ENCODE peak calls at places on chromosomes 1 and 21, in nine cellular contexts. N, K, S, O, M, Z, I, E and F are unnamed samples.

GRCh38 chr1:180250883-180251509 is 20.9 kb downstream of the LHX4 start:
- DNase-seq in N (peak), K (no peak), S (no peak), O (no peak), M (no peak), Z (no peak), I (no peak), E (no peak), F (no peak)

GRCh38 chr1:58628987-58629598 is 52.0 kb upstream of the TACSTD2 start:
- DNase-seq in N (no peak), K (no peak), S (peak), O (no peak), M (no peak), Z (no peak), I (peak), E (no peak), F (no peak)

GRCh38 chr1:34591751-34592629 is 162.9 kb upstream of the GJB5 start:
- DNase-seq in N (no peak), K (peak), S (peak), O (no peak), M (no peak), Z (no peak), I (no peak), E (no peak), F (no peak)

GRCh38 chr21:14734191-14734590 is 188.1 kb upstream of the SAMSN1 start:
- DNase-seq in N (no peak), K (no peak), S (no peak), O (no peak), M (no peak), Z (no peak), I (no peak), E (no peak), F (no peak)

GRCh38 chr1:162062542-162063015 is 6.9 kb upstream of the NOS1AP start:
- DNase-seq in N (peak), K (no peak), S (no peak), O (no peak), M (no peak), Z (no peak), I (peak), E (no peak), F (no peak)

GRCh38 chr1:220924331-220924730 is 45.1 kb downstream of the HLX start:
- DNase-seq in N (no peak), K (no peak), S (no peak), O (no peak), M (no peak), Z (no peak), I (no peak), E (no peak), F (no peak)

GRCh38 chr1:214331827-214332423 is 51.0 kb downstream of the SMYD2 start:
- DNase-seq in N (no peak), K (peak), S (peak), O (peak), M (peak), Z (peak), I (no peak), E (peak), F (no peak)

GRCh38 chr1:3768811-3769390 is 3.6 kb upstream of the SMIM1 start:
- DNase-seq in N (no peak), K (no peak), S (no peak), O (no peak), M (no peak), Z (no peak), I (no peak), E (no peak), F (peak)

GRCh38 chr1:55718758-55719671 is 503.9 kb upstream of the USP24 start:
- DNase-seq in N (peak), K (no peak), S (peak), O (no peak), M (no peak), Z (no peak), I (peak), E (no peak), F (no peak)

GRCh38 chr1:179251675-179252074 is 22.2 kb upstream of the ABL2 start:
- DNase-seq in N (no peak), K (no peak), S (peak), O (no peak), M (peak), Z (no peak), I (no peak), E (peak), F (no peak)

GRCh38 chr1:44739361-44740178 is at the start of gene KIF2C:
- DNase-seq in N (peak), K (peak), S (peak), O (peak), M (peak), Z (peak), I (peak), E (peak), F (peak)

GRCh38 chr21:43195131-43196021 is 26.6 kb downstream of the CRYAA start:
- DNase-seq in N (no peak), K (no peak), S (peak), O (no peak), M (no peak), Z (no peak), I (no peak), E (no peak), F (peak)

GRCh38 chr21:42233067-42233981 is 14.4 kb downstream of the ABCG1 start:
- DNase-seq in N (peak), K (peak), S (peak), O (peak), M (peak), Z (no peak), I (no peak), E (peak), F (peak)

GRCh38 chr1:26838474-26839338 is 12.2 kb downstream of the ZDHHC18 start:
- DNase-seq in N (no peak), K (no peak), S (no peak), O (peak), M (no peak), Z (no peak), I (no peak), E (no peak), F (no peak)

GRCh38 chr1:206951318-206952105 is 5.2 kb upstream of the PIGR start:
- DNase-seq in N (no peak), K (no peak), S (no peak), O (no peak), M (no peak), Z (no peak), I (no peak), E (no peak), F (no peak)

GRCh38 chr1:81781749-81782148 is 19.0 kb upstream of the ADGRL2 start:
- DNase-seq in N (no peak), K (no peak), S (no peak), O (no peak), M (peak), Z (no peak), I (no peak), E (no peak), F (no peak)

GRCh38 chr1:242568666-242569065 is 44.2 kb upstream of the PLD5 start:
- DNase-seq in N (no peak), K (no peak), S (no peak), O (no peak), M (no peak), Z (no peak), I (no peak), E (no peak), F (no peak)